ENCODE peak calls at places on chromosomes 6 and 20, in nine cellular contexts. U, M, V, Z, O, B, E, T and P are unnamed samples.

GRCh38 chr6:144098993-144099392 is 3.6 kb upstream of the SF3B5 start:
- DNase-seq in U (no peak), M (no peak), V (no peak), Z (no peak), O (no peak), B (no peak), E (no peak), T (no peak), P (no peak)

GRCh38 chr6:150874184-150874583 is 8.7 kb downstream of the MTHFD1L start:
- DNase-seq in U (no peak), M (no peak), V (no peak), Z (no peak), O (no peak), B (no peak), E (no peak), T (no peak), P (no peak)

GRCh38 chr6:167815296-167815980 is 11.3 kb upstream of the AFDN start:
- DNase-seq in U (no peak), M (no peak), V (no peak), Z (no peak), O (no peak), B (no peak), E (peak), T (no peak), P (no peak)

GRCh38 chr20:33679758-33680485 is 5.7 kb upstream of the NECAB3 start:
- DNase-seq in U (no peak), M (no peak), V (no peak), Z (no peak), O (peak), B (no peak), E (no peak), T (no peak), P (no peak)

GRCh38 chr6:45724511-45724910 is 291.1 kb downstream of the CLIC5 start:
- DNase-seq in U (no peak), M (no peak), V (no peak), Z (no peak), O (no peak), B (no peak), E (no peak), T (no peak), P (peak)

GRCh38 chr6:10030942-10031537 is 383.8 kb downstream of the TFAP2A start:
- DNase-seq in U (peak), M (no peak), V (no peak), Z (no peak), O (no peak), B (no peak), E (no peak), T (no peak), P (peak)

GRCh38 chr6:32969685-32970412 is 1.5 kb downstream of the BRD2 start:
- DNase-seq in U (peak), M (no peak), V (peak), Z (peak), O (peak), B (peak), E (peak), T (peak), P (peak)

GRCh38 chr20:38114353-38114791 is 50.7 kb downstream of the TGM2 start:
- DNase-seq in U (no peak), M (no peak), V (no peak), Z (no peak), O (no peak), B (no peak), E (peak), T (no peak), P (no peak)

GRCh38 chr20:5180933-5181332 is 54.1 kb downstream of the CDS2 start:
- DNase-seq in U (no peak), M (no peak), V (no peak), Z (no peak), O (no peak), B (no peak), E (no peak), T (no peak), P (no peak)

GRCh38 chr6:139017227-139017626 is 11.3 kb upstream of the ABRACL start:
- DNase-seq in U (no peak), M (no peak), V (peak), Z (no peak), O (no peak), B (no peak), E (no peak), T (no peak), P (no peak)

GRCh38 chr20:44720617-44720993 is 5.4 kb downstream of the CCN5 start:
- DNase-seq in U (no peak), M (no peak), V (no peak), Z (peak), O (no peak), B (no peak), E (peak), T (no peak), P (no peak)

GRCh38 chr6:36862848-36863382 is 11.7 kb downstream of the PPIL1 start:
- DNase-seq in U (no peak), M (no peak), V (no peak), Z (no peak), O (no peak), B (no peak), E (no peak), T (no peak), P (no peak)

GRCh38 chr20:63745424-63745805 is 5.8 kb downstream of the SLC2A4RG start:
- DNase-seq in U (no peak), M (no peak), V (no peak), Z (no peak), O (no peak), B (no peak), E (no peak), T (no peak), P (no peak)

GRCh38 chr6:33424855-33425667 is 5.2 kb downstream of the SYNGAP1 start:
- DNase-seq in U (no peak), M (no peak), V (no peak), Z (no peak), O (no peak), B (no peak), E (no peak), T (no peak), P (no peak)